ENCODE peak calls at places on chromosome 11, in six cellular contexts. B is IMR-90, H is neuronal stem cell, F is H1, N is H9, G is mesendoderm. Q is an unnamed sample.

GRCh38 chr11:128018692-128019091 is 568.7 kb downstream of the ETS1 start:
- DNase-seq in B (peak; percentile 23), H (no peak), F (no peak), N (no peak), G (no peak), Q (no peak)

GRCh38 chr11:133049244-133050019 is 482.9 kb downstream of the OPCML start:
- DNase-seq in B (no peak), H (no peak), F (no peak), N (no peak), G (peak; percentile 40), Q (no peak)

GRCh38 chr11:5449432-5449831 is 309 bp downstream of the OR51I2 start:
- DNase-seq in B (no peak), H (no peak), F (no peak), N (no peak), G (no peak), Q (no peak)

GRCh38 chr11:19374189-19374588 is 133.4 kb upstream of the E2F8 start:
- DNase-seq in B (peak; percentile 96), H (no peak), F (no peak), N (no peak), G (no peak), Q (peak; percentile 92)

GRCh38 chr11:17473071-17473744 is 3.4 kb downstream of the ABCC8 start:
- DNase-seq in B (peak; percentile 7), H (no peak), F (peak; percentile 73), N (peak; percentile 84), G (peak; percentile 93), Q (peak; percentile 30)

GRCh38 chr11:121055076-121055475 is 31.2 kb downstream of the TBCEL start:
- DNase-seq in B (no peak), H (no peak), F (no peak), N (no peak), G (no peak), Q (no peak)

GRCh38 chr11:40129276-40129675 is 1330.2 kb downstream of the LRRC4C start:
- DNase-seq in B (no peak), H (peak; percentile 3), F (no peak), N (no peak), G (peak; percentile 46), Q (peak; percentile 13)

GRCh38 chr11:88188251-88189030 is 13.2 kb upstream of the RAB38 start:
- DNase-seq in B (no peak), H (no peak), F (no peak), N (no peak), G (peak; percentile 47), Q (peak; percentile 59)

GRCh38 chr11:115581871-115582639 is 77.8 kb upstream of the CADM1 start:
- DNase-seq in B (peak; percentile 5), H (no peak), F (no peak), N (peak; percentile 66), G (peak; percentile 82), Q (no peak)

GRCh38 chr11:489610-490185 is 17.3 kb downstream of the RNH1 start:
- DNase-seq in B (no peak), H (no peak), F (no peak), N (peak; percentile 21), G (no peak), Q (no peak)

GRCh38 chr11:35083181-35084061 is 55.5 kb upstream of the CD44 start:
- DNase-seq in B (peak; percentile 98), H (no peak), F (no peak), N (peak; percentile 38), G (peak; percentile 98), Q (peak; percentile 96)

GRCh38 chr11:124535552-124536232 is 7.8 kb downstream of the OR8B12 start:
- DNase-seq in B (peak; percentile 6), H (no peak), F (no peak), N (no peak), G (peak; percentile 62), Q (peak; percentile 3)

GRCh38 chr11:85385561-85385960 is 241.6 kb downstream of the DLG2 start:
- DNase-seq in B (no peak), H (no peak), F (no peak), N (no peak), G (no peak), Q (no peak)

GRCh38 chr11:95922536-95923440 is 1.1 kb downstream of the MTMR2 start:
- DNase-seq in B (no peak), H (no peak), F (no peak), N (no peak), G (no peak), Q (peak; percentile 34)

GRCh38 chr11:103942646-103943045 is 93.8 kb upstream of the DDI1 start:
- DNase-seq in B (no peak), H (no peak), F (no peak), N (no peak), G (no peak), Q (no peak)

GRCh38 chr11:110312670-110313069 is 16.3 kb upstream of the RDX start:
- DNase-seq in B (no peak), H (no peak), F (no peak), N (no peak), G (no peak), Q (no peak)

GRCh38 chr11:94325681-94326080 is 21.3 kb downstream of the IZUMO1R start:
- DNase-seq in B (peak; percentile 19), H (peak; percentile 6), F (peak; percentile 94), N (peak; percentile 85), G (peak; percentile 83), Q (no peak)

GRCh38 chr11:88246680-88247079 is 71.4 kb upstream of the RAB38 start:
- DNase-seq in B (peak; percentile 86), H (no peak), F (no peak), N (no peak), G (no peak), Q (peak; percentile 12)

GRCh38 chr11:110158317-110159200 is 65.4 kb downstream of the ZC3H12C start:
- DNase-seq in B (no peak), H (no peak), F (no peak), N (no peak), G (peak; percentile 81), Q (no peak)

GRCh38 chr11:10310301-10310841 is 5.5 kb downstream of the ADM start:
- DNase-seq in B (peak; percentile 68), H (no peak), F (no peak), N (no peak), G (peak; percentile 67), Q (peak; percentile 68)

GRCh38 chr11:34052608-34053160 is 1.2 kb downstream of the CAPRIN1 start:
- DNase-seq in B (no peak), H (peak; percentile 15), F (peak; percentile 47), N (no peak), G (peak; percentile 44), Q (peak; percentile 38)

GRCh38 chr11:34051349-34052035 is at the start of gene CAPRIN1:
- DNase-seq in B (peak; percentile 83), H (peak; percentile 89), F (peak; percentile 86), N (peak; percentile 90), G (peak; percentile 97), Q (peak; percentile 86)

GRCh38 chr11:34053161-34053686 is 1.7 kb downstream of the CAPRIN1 start:
- DNase-seq in B (peak; percentile 76), H (peak; percentile 54), F (peak; percentile 67), N (peak; percentile 55), G (peak; percentile 84), Q (peak; percentile 87)

GRCh38 chr11:34050967-34051348 is 573 bp upstream of the CAPRIN1 start:
- DNase-seq in B (peak; percentile 30), H (no peak), F (no peak), N (no peak), G (no peak), Q (peak; percentile 71)

DNA sequence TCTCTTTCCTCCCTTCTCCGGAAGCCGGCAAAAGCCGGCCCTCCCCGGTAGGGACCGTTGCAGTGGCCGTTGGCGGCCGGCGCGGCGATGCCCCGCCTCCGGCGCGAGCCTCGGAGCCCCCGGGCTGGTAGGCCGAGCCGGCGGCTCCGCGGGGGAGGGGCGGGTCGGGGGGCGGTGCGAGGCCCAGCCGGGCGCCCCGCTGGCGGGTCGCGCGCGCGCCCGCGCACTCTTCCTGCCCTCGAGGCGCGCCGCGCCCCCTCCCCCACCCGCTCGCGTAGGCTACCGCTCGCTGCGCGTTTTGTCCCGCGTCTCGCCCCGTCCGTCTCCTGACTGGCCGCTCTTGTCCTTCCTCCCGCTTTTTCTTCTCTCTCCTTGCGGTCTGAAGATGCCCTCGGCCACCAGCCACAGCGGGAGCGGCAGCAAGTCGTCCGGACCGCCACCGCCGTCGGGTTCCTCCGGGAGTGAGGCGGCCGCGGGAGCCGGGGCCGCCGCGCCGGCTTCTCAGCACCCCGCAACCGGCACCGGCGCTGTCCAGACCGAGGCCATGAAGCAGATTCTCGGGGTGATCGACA is 591 bp downstream of the CAPRIN1 start:
- DNase-seq in B (peak; percentile 84), H (peak; percentile 88), F (peak; percentile 91), N (peak; percentile 88), G (peak; percentile 92), Q (peak; percentile 86)
- H4K8ac ChIP-seq in B (peak overlapping the region; percentile 89), H (no peak overlapping the region), F (peak overlapping the region; percentile 96), N (no peak overlapping the region), G (peak overlapping the region; percentile 28), Q (peak overlapping the region; percentile 77)

DNA sequence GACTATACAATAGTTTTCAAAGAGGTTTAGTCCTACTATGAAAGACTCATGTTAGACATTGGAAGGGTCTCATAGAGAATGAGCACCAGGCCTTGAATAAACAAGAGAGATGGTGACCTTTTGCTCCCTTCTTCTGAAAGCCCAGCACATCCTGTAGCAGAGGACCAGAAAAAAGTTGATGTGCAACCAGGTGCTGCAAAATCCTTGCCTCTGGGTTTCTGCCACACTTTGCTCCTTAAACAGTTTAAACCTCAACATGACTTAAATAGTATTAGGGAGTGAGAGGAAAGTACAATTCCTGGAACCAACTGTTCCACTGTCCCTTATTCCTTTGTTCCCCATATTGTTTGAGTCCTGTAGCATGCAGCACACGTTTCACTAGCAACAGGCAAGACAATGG is 6.8 kb downstream of the MPPED2 start:
- DNase-seq in B (no peak), H (peak; percentile 55), F (no peak), N (no peak), G (no peak), Q (no peak)
- H2BK15ac ChIP-seq in B (no peak overlapping the region), H (no peak overlapping the region), F (no peak overlapping the region), N (no peak overlapping the region), G (no peak overlapping the region), Q (no peak overlapping the region)

GRCh38 chr11:65428578-65429068 is 6.0 kb downstream of the NEAT1 start:
- DNase-seq in B (no peak), H (no peak), F (no peak), N (no peak), G (no peak), Q (no peak)

GRCh38 chr11:65427691-65428577 is 5.3 kb downstream of the NEAT1 start:
- DNase-seq in B (peak; percentile 78), H (no peak), F (no peak), N (peak; percentile 36), G (no peak), Q (peak; percentile 90)

GRCh38 chr11:65425105-65425970 is 2.7 kb downstream of the NEAT1 start:
- DNase-seq in B (peak; percentile 78), H (no peak), F (no peak), N (peak; percentile 41), G (peak; percentile 94), Q (peak; percentile 81)

GRCh38 chr11:65425971-65426838 is 3.6 kb downstream of the NEAT1 start:
- DNase-seq in B (peak; percentile 89), H (no peak), F (no peak), N (no peak), G (no peak), Q (peak; percentile 88)

GRCh38 chr11:65426839-65427690 is 4.5 kb downstream of the NEAT1 start:
- DNase-seq in B (peak; percentile 77), H (no peak), F (no peak), N (peak; percentile 47), G (peak; percentile 83), Q (peak; percentile 88)
- H3K18ac ChIP-seq in B (peak overlapping the region; percentile 5), H (no peak overlapping the region), F (no peak overlapping the region), N (no peak overlapping the region), G (no peak overlapping the region), Q (peak overlapping the region; percentile 34)

GRCh38 chr11:118714816-118715215 is 35.4 kb upstream of the TREH start:
- DNase-seq in B (no peak), H (no peak), F (no peak), N (no peak), G (peak; percentile 86), Q (no peak)

GRCh38 chr11:118715245-118715807 is 35.9 kb upstream of the TREH start:
- DNase-seq in B (no peak), H (no peak), F (peak; percentile 51), N (no peak), G (peak; percentile 74), Q (peak; percentile 23)

GRCh38 chr11:118715837-118716260 is 36.4 kb upstream of the TREH start:
- DNase-seq in B (no peak), H (no peak), F (peak; percentile 66), N (peak; percentile 88), G (peak; percentile 98), Q (no peak)
- H4K8ac ChIP-seq in B (no peak overlapping the region), H (no peak overlapping the region), F (no peak overlapping the region), N (no peak overlapping the region), G (no peak overlapping the region), Q (no peak overlapping the region)

Q was measured in mesenchymal stem cell.